ENCODE peak calls at places on chromosomes 7 and 10, in five cellular contexts. T is naive thymus-derived CD8-positive, alpha-beta T cell; E is BE2C; Y is DMS53; X is cerebellar cortex. G is an unnamed sample.

GRCh38 chr7:151506901-151507382 is 12.8 kb downstream of the RHEB start:
- DNase-seq in T (no peak), E (no peak), Y (peak), X (peak), G (no peak)

GRCh38 chr7:36127075-36127740 is 25.8 kb upstream of the EEPD1 start:
- DNase-seq in T (no peak), E (no peak), Y (peak), X (no peak), G (no peak)

GRCh38 chr7:47806701-47807103 is 141.6 kb downstream of the PKD1L1 start:
- DNase-seq in T (no peak), E (no peak), Y (no peak), X (no peak), G (no peak)

GRCh38 chr10:104683567-104683966 is 42.5 kb downstream of the SORCS3 start:
- DNase-seq in T (no peak), E (no peak), Y (no peak), X (no peak), G (no peak)

GRCh38 chr10:14838582-14839304 is 637 bp downstream of the HSPA14 start:
- DNase-seq in T (peak), E (peak), Y (peak), X (no peak), G (peak)

GRCh38 chr7:132461043-132461592 is 115.2 kb downstream of the PLXNA4 start:
- DNase-seq in T (no peak), E (no peak), Y (no peak), X (no peak), G (no peak)

GRCh38 chr7:16804674-16805439 is at the start of gene AGR2:
- DNase-seq in T (no peak), E (no peak), Y (peak), X (no peak), G (no peak)

GRCh38 chr7:114856625-114857024 is 65.3 kb upstream of the MDFIC start:
- DNase-seq in T (no peak), E (no peak), Y (no peak), X (no peak), G (no peak)

GRCh38 chr10:60426425-60426824 is 36.8 kb upstream of the ANK3 start:
- DNase-seq in T (no peak), E (no peak), Y (peak), X (no peak), G (no peak)

G was measured in CD4-positive, alpha-beta T cell.